ENCODE peak calls at places on chromosomes 11 and 22, in four cellular contexts. P, X, N and W are unnamed samples. For H3K9me3, the result is how much of the 10 kb centered on the place peaks cover.

GRCh38 chr11:34027516-34028406 is 23.8 kb upstream of the CAPRIN1 start:
- DNase-seq in P (no peak), X (no peak), N (no peak), W (no peak)

GRCh38 chr22:33658775-33659174 is 261.5 kb downstream of the LARGE1 start:
- DNase-seq in P (peak), X (no peak), N (no peak), W (no peak)

GRCh38 chr11:3189193-3189843 is 24.2 kb upstream of the OSBPL5 start:
- DNase-seq in P (no peak), X (peak), N (no peak), W (no peak)

GRCh38 chr22:27207907-27208306 is 550.5 kb downstream of the MIAT start:
- DNase-seq in P (no peak), X (no peak), N (no peak), W (no peak)

GRCh38 chr11:12372111-12372510 is 5.3 kb upstream of the PARVA start:
- DNase-seq in P (no peak), X (no peak), N (no peak), W (no peak)

GRCh38 chr11:74371269-74372039 is 26.8 kb downstream of the PGM2L1 start:
- DNase-seq in P (no peak), X (no peak), N (no peak), W (no peak)

GRCh38 chr11:64870893-64871849 is 7.2 kb downstream of the EHD1 start:
- DNase-seq in P (no peak), X (no peak), N (no peak), W (no peak)

GRCh38 chr11:67302571-67303131 is 679 bp upstream of the SSH3 start:
- DNase-seq in P (peak), X (no peak), N (no peak), W (no peak)

GRCh38 chr11:74257934-74258553 is 53.4 kb downstream of the P4HA3 start:
- DNase-seq in P (peak), X (no peak), N (no peak), W (no peak)

GRCh38 chr22:25748704-25749103 is 6.7 kb downstream of the MYO18B start:
- DNase-seq in P (no peak), X (no peak), N (no peak), W (no peak)

GRCh38 chr11:18540207-18541009 is 13.7 kb upstream of the TSG101 start:
- DNase-seq in P (no peak), X (no peak), N (peak), W (peak)

GRCh38 chr11:44939673-44940072 is 11.0 kb downstream of the TP53I11 start:
- DNase-seq in P (peak), X (peak), N (no peak), W (no peak)
- TF ChIP-seq CTCF in P (peak), X (peak), N (no peak), W (peak)

DNA sequence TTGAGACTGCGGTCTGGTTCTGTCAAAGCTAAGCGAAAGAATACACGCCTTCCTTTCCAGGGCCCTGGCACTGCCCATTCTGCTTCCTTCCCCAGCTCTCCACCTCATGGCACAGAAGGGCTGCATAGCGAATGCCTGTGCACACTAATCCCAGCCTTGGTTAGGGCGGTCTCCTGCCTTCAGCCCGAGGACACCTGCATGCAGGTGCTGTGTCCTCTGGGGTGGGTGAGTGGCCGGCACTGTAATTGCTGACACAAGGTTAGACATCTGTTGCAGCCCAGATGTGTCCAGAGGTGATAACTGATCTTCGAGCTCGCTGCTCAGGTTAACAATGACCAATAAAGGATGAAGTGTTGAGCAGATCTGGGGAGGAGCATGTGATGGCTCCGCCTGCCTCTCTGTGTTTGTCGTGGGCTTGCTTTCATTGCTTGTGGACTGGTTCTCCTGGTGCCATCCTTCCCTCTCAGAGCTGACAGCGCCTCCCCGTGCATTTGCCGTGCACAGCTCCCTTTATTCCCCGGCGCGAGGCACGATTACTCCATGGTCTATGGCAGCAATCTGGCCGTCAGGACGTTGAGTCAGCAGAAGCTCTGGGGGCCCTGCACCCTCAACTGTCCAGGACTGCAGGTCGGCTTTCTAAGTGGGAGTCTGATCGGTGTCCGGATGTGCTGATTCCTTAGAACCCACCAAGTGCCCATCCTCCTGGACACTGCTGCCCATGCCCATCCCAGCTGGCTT is 1088.2 kb downstream of the BRD1 start:
- DNase-seq in P (no peak), X (no peak), N (no peak), W (no peak)
- H3K9me3 ChIP-seq in P (under half), X (under half), N (under half), W (under half)

GRCh38 chr11:114440121-114440860 is 1.0 kb downstream of the REXO2 start:
- DNase-seq in P (no peak), X (no peak), N (no peak), W (peak)
- TF ChIP-seq CTCF in P (no peak), X (no peak), N (no peak), W (no peak)

DNA sequence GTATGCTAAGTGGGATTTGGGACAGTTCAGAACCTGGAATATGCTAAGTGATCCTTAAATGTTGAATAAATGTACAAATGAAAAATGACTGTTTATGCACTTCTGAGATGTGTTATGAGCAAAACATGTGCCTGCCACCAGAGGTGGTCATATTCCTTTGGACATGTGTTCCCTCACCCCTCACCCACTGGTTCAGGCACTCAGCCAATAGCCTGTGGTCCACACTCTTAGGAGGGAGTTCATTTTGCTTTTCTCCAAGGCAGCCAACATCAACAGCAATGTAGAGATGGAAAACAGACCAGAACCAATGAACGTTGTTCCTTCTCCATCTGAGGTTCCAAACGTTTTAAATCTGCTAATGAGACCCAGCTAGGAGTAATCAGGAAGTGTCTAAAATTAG is 44.0 kb downstream of the RPUSD4 start:
- DNase-seq in P (no peak), X (no peak), N (no peak), W (no peak)
- H3K9me3 ChIP-seq in P (under half), X (under half), N (under half), W (under half)

GRCh38 chr11:10838083-10838482 is 19.8 kb downstream of the ZBED5 start:
- DNase-seq in P (no peak), X (no peak), N (no peak), W (no peak)
- TF ChIP-seq CTCF in P (no peak), X (no peak), N (no peak), W (no peak)

GRCh38 chr11:56917708-56918450 is 70.8 kb upstream of the OR5AK2 start:
- DNase-seq in P (no peak), X (no peak), N (no peak), W (no peak)
- H3K9me3 ChIP-seq in P (under half), X (under half), N (under half), W (under half)

GRCh38 chr22:41367680-41368542 is 13.8 kb upstream of the TEF start:
- DNase-seq in P (no peak), X (no peak), N (no peak), W (no peak)

GRCh38 chr22:41365425-41365824 is 16.3 kb upstream of the TEF start:
- DNase-seq in P (no peak), X (no peak), N (no peak), W (no peak)

GRCh38 chr22:41368543-41368817 is 13.3 kb upstream of the TEF start:
- DNase-seq in P (no peak), X (no peak), N (no peak), W (no peak)

GRCh38 chr22:41366323-41367014 is 15.3 kb upstream of the TEF start:
- DNase-seq in P (no peak), X (no peak), N (no peak), W (no peak)

GRCh38 chr22:41367039-41367679 is 14.6 kb upstream of the TEF start:
- DNase-seq in P (peak), X (peak), N (no peak), W (no peak)
- TF ChIP-seq CTCF in P (peak), X (peak), N (no peak), W (no peak)

GRCh38 chr22:49213731-49214352 is 613.8 kb downstream of the BRD1 start:
- DNase-seq in P (no peak), X (no peak), N (no peak), W (no peak)
- H3K9me3 ChIP-seq in P (under half), X (under half), N (under half), W (under half)

GRCh38 chr11:15114501-15115475 is at the start of gene INSC:
- DNase-seq in P (peak), X (no peak), N (no peak), W (no peak)
- TF ChIP-seq CTCF in P (no peak), X (no peak), N (no peak), W (no peak)

DNA sequence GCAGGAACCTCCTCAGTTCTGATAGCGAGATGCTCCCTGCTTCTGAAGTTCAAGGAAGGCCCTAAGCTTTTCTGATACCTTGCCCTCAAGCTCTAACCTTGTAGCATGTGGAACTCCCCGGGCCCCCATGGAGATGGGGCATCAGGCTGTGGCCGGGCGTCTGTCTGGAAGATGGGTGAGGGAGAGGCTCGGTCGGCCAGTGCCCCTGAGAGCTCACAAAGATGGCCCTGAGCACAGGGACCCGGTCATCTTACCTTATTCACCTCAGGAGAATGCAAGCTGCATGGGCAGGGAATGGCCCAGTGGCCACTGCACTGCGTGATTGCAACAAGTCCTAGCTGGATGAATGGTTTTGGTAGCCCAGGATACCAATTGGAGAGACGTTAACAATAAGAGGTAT is 830.3 kb downstream of the TBC1D22A start:
- DNase-seq in P (no peak), X (no peak), N (no peak), W (no peak)
- H3K9me3 ChIP-seq in P (under half), X (under half), N (under half), W (under half)